ENCODE peak calls at places on chromosomes 11 and 22, in four cellular contexts. W, B, Z and U are unnamed samples.

GRCh38 chr22:23894710-23895598 is 771 bp downstream of the MIF start:
- DNase-seq in W (peak), B (peak), Z (peak), U (peak)

GRCh38 chr11:33191456-33191855 is 30.2 kb upstream of the CSTF3 start:
- DNase-seq in W (no peak), B (no peak), Z (no peak), U (no peak)

GRCh38 chr11:34468209-34468841 is 29.6 kb downstream of the CAT start:
- DNase-seq in W (peak), B (no peak), Z (no peak), U (no peak)

GRCh38 chr11:78060533-78060932 is 3.1 kb upstream of the THRSP start:
- DNase-seq in W (no peak), B (no peak), Z (no peak), U (no peak)

GRCh38 chr22:35835267-35835997 is 117.8 kb downstream of the APOL5 start:
- DNase-seq in W (peak), B (no peak), Z (no peak), U (no peak)

GRCh38 chr11:32829680-32830412 is at the start of gene PRRG4:
- DNase-seq in W (no peak), B (peak), Z (peak), U (peak)

GRCh38 chr11:122706261-122706660 is 50.7 kb downstream of the UBASH3B start:
- DNase-seq in W (peak), B (no peak), Z (no peak), U (no peak)

GRCh38 chr11:44427432-44427831 is 117.5 kb upstream of the ALX4 start:
- DNase-seq in W (no peak), B (no peak), Z (no peak), U (no peak)

GRCh38 chr22:47340851-47341436 is 578.5 kb downstream of the TBC1D22A start:
- DNase-seq in W (no peak), B (no peak), Z (no peak), U (no peak)

GRCh38 chr11:76660533-76661305 is 9.8 kb downstream of the LRRC32 start:
- DNase-seq in W (no peak), B (peak), Z (peak), U (peak)

GRCh38 chr11:1012740-1013627 is 23.5 kb downstream of the MUC6 start:
- DNase-seq in W (no peak), B (no peak), Z (no peak), U (no peak)

GRCh38 chr11:61781585-61781984 is 10.8 kb downstream of the TMEM258 start:
- DNase-seq in W (no peak), B (no peak), Z (no peak), U (no peak)

GRCh38 chr11:107705027-107705426 is 6.8 kb downstream of the SLN start:
- DNase-seq in W (peak), B (no peak), Z (no peak), U (no peak)

GRCh38 chr11:132007184-132007583 is 636.8 kb downstream of the NTM start:
- DNase-seq in W (no peak), B (no peak), Z (no peak), U (no peak)

GRCh38 chr11:24588075-24588474 is 91.2 kb downstream of the LUZP2 start:
- DNase-seq in W (no peak), B (no peak), Z (no peak), U (no peak)

GRCh38 chr11:122709042-122709760 is 53.7 kb downstream of the UBASH3B start:
- DNase-seq in W (peak), B (no peak), Z (no peak), U (no peak)

GRCh38 chr11:110606415-110606814 is 105.8 kb downstream of the ARHGAP20 start:
- DNase-seq in W (no peak), B (no peak), Z (no peak), U (no peak)

GRCh38 chr11:46682773-46683752 is 17.4 kb downstream of the ARHGAP1 start:
- DNase-seq in W (no peak), B (no peak), Z (peak), U (no peak)

GRCh38 chr11:34986883-34987525 is 70.6 kb downstream of the PDHX start:
- DNase-seq in W (no peak), B (no peak), Z (no peak), U (no peak)

GRCh38 chr11:119120639-119121007 is 757 bp upstream of the HINFP start:
- DNase-seq in W (peak), B (no peak), Z (no peak), U (no peak)

GRCh38 chr11:104134760-104135159 is 29.2 kb downstream of the PDGFD start:
- DNase-seq in W (no peak), B (no peak), Z (no peak), U (no peak)

GRCh38 chr11:115623021-115623451 is 118.8 kb upstream of the CADM1 start:
- DNase-seq in W (peak), B (peak), Z (peak), U (peak)

GRCh38 chr11:1075341-1075911 is 752 bp downstream of the MUC2 start:
- DNase-seq in W (no peak), B (no peak), Z (peak), U (peak)

GRCh38 chr22:22756109-22756508 is 111.7 kb downstream of the GGTLC2 start:
- DNase-seq in W (no peak), B (no peak), Z (no peak), U (no peak)